ENCODE peak calls at places on chromosomes 11 and 22, in six cellular contexts. X is NCI-H1417, G is aorta, O is hypothalamus, B is colonic mucosa, M is NCI-H1105. F is an unnamed sample.

GRCh38 chr11:92698742-92699141 is 270.7 kb upstream of the MTNR1B start:
- DNase-seq in X (no peak), G (no peak), O (no peak), B (no peak), M (no peak), F (no peak)

GRCh38 chr22:18063311-18063710 is 14.5 kb upstream of the PEX26 start:
- DNase-seq in X (no peak), G (no peak), O (no peak), B (no peak), M (no peak), F (no peak)

GRCh38 chr11:77107950-77108349 is 5.3 kb downstream of the OMP start:
- DNase-seq in X (no peak), G (peak; percentile 90), O (no peak), B (peak; percentile 86), M (no peak), F (peak; percentile 56)

GRCh38 chr11:25449100-25449499 is 882.8 kb upstream of the ANO3 start:
- DNase-seq in X (no peak), G (no peak), O (no peak), B (no peak), M (no peak), F (no peak)

GRCh38 chr11:15671216-15671615 is 556.5 kb downstream of the INSC start:
- DNase-seq in X (no peak), G (no peak), O (no peak), B (peak; percentile 8), M (no peak), F (no peak)

GRCh38 chr11:132072044-132072879 is 701.8 kb downstream of the NTM start:
- DNase-seq in X (no peak), G (no peak), O (no peak), B (no peak), M (no peak), F (no peak)

GRCh38 chr11:71075116-71075720 is 177.2 kb downstream of the SHANK2 start:
- DNase-seq in X (no peak), G (no peak), O (no peak), B (no peak), M (no peak), F (no peak)

GRCh38 chr11:90809581-90809980 is 586.7 kb upstream of the CHORDC1 start:
- DNase-seq in X (no peak), G (no peak), O (no peak), B (no peak), M (no peak), F (no peak)

GRCh38 chr11:10866893-10867331 is 9.1 kb upstream of the ZBED5 start:
- DNase-seq in X (no peak), G (no peak), O (no peak), B (no peak), M (no peak), F (no peak)

GRCh38 chr11:78112588-78113275 is 26.7 kb downstream of the ALG8 start:
- DNase-seq in X (no peak), G (no peak), O (no peak), B (no peak), M (no peak), F (no peak)

GRCh38 chr22:23522642-23523251 is 57.3 kb downstream of the IGLL1 start:
- DNase-seq in X (peak; percentile 58), G (no peak), O (no peak), B (no peak), M (no peak), F (peak; percentile 66)

GRCh38 chr11:78149646-78150045 is 10.2 kb upstream of the ALG8 start:
- DNase-seq in X (no peak), G (no peak), O (no peak), B (no peak), M (no peak), F (no peak)

GRCh38 chr22:49404576-49405199 is 423.0 kb downstream of the BRD1 start:
- DNase-seq in X (no peak), G (no peak), O (no peak), B (peak; percentile 4), M (no peak), F (no peak)

GRCh38 chr11:113952070-113952469 is 22.8 kb upstream of the HTR3A start:
- DNase-seq in X (peak; percentile 25), G (no peak), O (no peak), B (no peak), M (no peak), F (no peak)

GRCh38 chr11:78649361-78650215 is 74.9 kb upstream of the NARS2 start:
- DNase-seq in X (no peak), G (no peak), O (no peak), B (no peak), M (no peak), F (no peak)

GRCh38 chr22:21865041-21865440 is 2.4 kb downstream of the MAPK1 start:
- DNase-seq in X (no peak), G (peak; percentile 60), O (no peak), B (peak; percentile 32), M (no peak), F (no peak)

GRCh38 chr11:61787928-61788491 is 4.4 kb downstream of the TMEM258 start:
- DNase-seq in X (no peak), G (no peak), O (no peak), B (peak; percentile 41), M (no peak), F (peak; percentile 20)

GRCh38 chr11:859394-860131 is 16.9 kb downstream of the TSPAN4 start:
- DNase-seq in X (peak; percentile 56), G (peak; percentile 83), O (peak; percentile 41), B (peak; percentile 83), M (peak; percentile 88), F (peak; percentile 85)

GRCh38 chr11:33674035-33674814 is 26.4 kb downstream of the C11orf91 start:
- DNase-seq in X (no peak), G (no peak), O (no peak), B (no peak), M (no peak), F (no peak)

GRCh38 chr11:30433831-30434230 is 110.9 kb downstream of the ARL14EP start:
- DNase-seq in X (no peak), G (peak; percentile 47), O (no peak), B (no peak), M (no peak), F (no peak)

GRCh38 chr11:15159085-15159484 is 44.4 kb downstream of the INSC start:
- DNase-seq in X (no peak), G (no peak), O (no peak), B (peak; percentile 25), M (no peak), F (no peak)